ENCODE peak calls at places on chromosomes 5 and 9, in eight cellular contexts. K is naive thymus-derived CD4-positive, alpha-beta T cell; Q is mucosa of descending colon; C is neural progenitor cell; F is aorta; G is fibroblast of lung; T is right cardiac atrium; S is CD4-positive, alpha-beta memory T cell. W is an unnamed sample. For H3K4me1, the result is how much of the 10 kb centered on the place peaks cover.

GRCh38 chr5:115098041-115098702 is 71.5 kb downstream of the TRIM36 start:
- DNase-seq in K (no peak), Q (no peak), C (peak), F (no peak), G (peak), T (no peak), S (no peak), W (peak)

GRCh38 chr5:32692066-32692746 is 18.9 kb upstream of the NPR3 start:
- DNase-seq in K (no peak), Q (no peak), C (no peak), F (no peak), G (peak), T (no peak), S (no peak), W (no peak)

GRCh38 chr9:116323012-116323411 is 169.4 kb downstream of the PAPPA start:
- DNase-seq in K (no peak), Q (no peak), C (peak), F (no peak), G (no peak), T (peak), S (no peak), W (no peak)

GRCh38 chr5:145237843-145238242 is 597.3 kb downstream of the PRELID2 start:
- DNase-seq in K (no peak), Q (no peak), C (peak), F (no peak), G (peak), T (no peak), S (no peak), W (no peak)

GRCh38 chr5:102815084-102815483 is 60.0 kb downstream of the PAM start:
- DNase-seq in K (no peak), Q (no peak), C (no peak), F (no peak), G (no peak), T (no peak), S (no peak), W (no peak)

GRCh38 chr5:159965031-159965837 is 43.7 kb upstream of the TTC1 start:
- DNase-seq in K (no peak), Q (peak), C (peak), F (peak), G (peak), T (peak), S (no peak), W (no peak)

GRCh38 chr9:133822439-133823065 is 84.4 kb upstream of the SARDH start:
- DNase-seq in K (no peak), Q (no peak), C (no peak), F (no peak), G (no peak), T (no peak), S (no peak), W (no peak)

GRCh38 chr5:159262472-159262858 is 625 bp upstream of the UBLCP1 start:
- DNase-seq in K (no peak), Q (no peak), C (no peak), F (no peak), G (peak), T (no peak), S (peak), W (no peak)

GRCh38 chr9:14366071-14366470 is 52.1 kb upstream of the NFIB start:
- DNase-seq in K (no peak), Q (no peak), C (no peak), F (peak), G (peak), T (peak), S (no peak), W (no peak)

GRCh38 chr5:140827704-140828401 is at the start of gene PCDHA6:
- DNase-seq in K (no peak), Q (no peak), C (no peak), F (no peak), G (no peak), T (no peak), S (no peak), W (no peak)

GRCh38 chr9:109972026-109973005 is 192.3 kb downstream of the PALM2AKAP2 start:
- DNase-seq in K (no peak), Q (no peak), C (no peak), F (peak), G (no peak), T (no peak), S (no peak), W (peak)

GRCh38 chr5:369151-369939 is 47.8 kb downstream of the AHRR start:
- DNase-seq in K (no peak), Q (no peak), C (no peak), F (peak), G (peak), T (no peak), S (no peak), W (no peak)

GRCh38 chr5:107954254-107954653 is 283.5 kb upstream of the EFNA5 start:
- DNase-seq in K (no peak), Q (no peak), C (no peak), F (no peak), G (no peak), T (no peak), S (no peak), W (no peak)

GRCh38 chr5:157485811-157486739 is 26.1 kb downstream of the NIPAL4 start:
- DNase-seq in K (no peak), Q (peak), C (no peak), F (no peak), G (no peak), T (peak), S (no peak), W (no peak)

GRCh38 chr9:33025572-33026347 is 687 bp downstream of the DNAJA1 start:
- DNase-seq in K (peak), Q (peak), C (peak), F (peak), G (peak), T (peak), S (peak), W (peak)

GRCh38 chr5:60102961-60103683 is 209.6 kb upstream of the PDE4D start:
- DNase-seq in K (no peak), Q (no peak), C (no peak), F (no peak), G (peak), T (no peak), S (no peak), W (no peak)

GRCh38 chr9:136505406-136506403 is 22.9 kb upstream of the SEC16A start:
- DNase-seq in K (no peak), Q (no peak), C (no peak), F (no peak), G (no peak), T (no peak), S (no peak), W (no peak)

GRCh38 chr9:110655723-110656641 is 12.6 kb upstream of the MUSK start:
- DNase-seq in K (no peak), Q (no peak), C (no peak), F (peak), G (no peak), T (peak), S (no peak), W (no peak)

GRCh38 chr9:22169243-22169642 is 160.1 kb upstream of the CDKN2B start:
- DNase-seq in K (no peak), Q (no peak), C (no peak), F (no peak), G (peak), T (no peak), S (no peak), W (no peak)

GRCh38 chr9:135515083-135515511 is 6.1 kb upstream of the LCN1 start:
- DNase-seq in K (no peak), Q (no peak), C (no peak), F (no peak), G (no peak), T (no peak), S (no peak), W (no peak)

GRCh38 chr5:59069438-59070079 is 486.7 kb downstream of the RAB3C start:
- DNase-seq in K (no peak), Q (no peak), C (no peak), F (no peak), G (peak), T (peak), S (no peak), W (no peak)

GRCh38 chr5:116546033-116546742 is 28.4 kb downstream of the SEMA6A start:
- DNase-seq in K (no peak), Q (peak), C (no peak), F (no peak), G (no peak), T (no peak), S (no peak), W (no peak)

GRCh38 chr5:72556351-72557146 is 49.3 kb upstream of the ZNF366 start:
- DNase-seq in K (no peak), Q (peak), C (peak), F (peak), G (peak), T (peak), S (no peak), W (peak)

GRCh38 chr9:94610181-94610591 is 16.6 kb upstream of the FBP2 start:
- DNase-seq in K (no peak), Q (no peak), C (no peak), F (no peak), G (no peak), T (no peak), S (no peak), W (no peak)

GRCh38 chr9:94613003-94613402 is 19.4 kb upstream of the FBP2 start:
- DNase-seq in K (no peak), Q (no peak), C (no peak), F (no peak), G (no peak), T (no peak), S (no peak), W (no peak)

GRCh38 chr9:94607340-94607695 is 13.7 kb upstream of the FBP2 start:
- DNase-seq in K (no peak), Q (no peak), C (no peak), F (no peak), G (no peak), T (no peak), S (no peak), W (no peak)

GRCh38 chr9:94611638-94612068 is 18.0 kb upstream of the FBP2 start:
- DNase-seq in K (no peak), Q (no peak), C (no peak), F (no peak), G (no peak), T (no peak), S (no peak), W (no peak)

GRCh38 chr9:94612071-94612470 is 18.4 kb upstream of the FBP2 start:
- DNase-seq in K (no peak), Q (no peak), C (no peak), F (no peak), G (no peak), T (no peak), S (no peak), W (no peak)
- H3K4me1 ChIP-seq in K (under half), Q (under half), C (under half), F (under half), G (under half), T (under half), S (under half), W (under half)

GRCh38 chr5:134000696-134001453 is 3.9 kb downstream of the VDAC1 start:
- DNase-seq in K (no peak), Q (no peak), C (no peak), F (no peak), G (no peak), T (no peak), S (no peak), W (no peak)
- H3K4me1 ChIP-seq in K (under half), Q (under half), C (under half), F (under half), G (under half), T (under half), S (half or more), W (under half)

GRCh38 chr9:89439571-89439970 is 58.3 kb downstream of the SEMA4D start:
- DNase-seq in K (no peak), Q (peak), C (no peak), F (no peak), G (no peak), T (peak), S (no peak), W (no peak)

GRCh38 chr9:89437772-89438171 is 60.1 kb downstream of the SEMA4D start:
- DNase-seq in K (no peak), Q (no peak), C (no peak), F (no peak), G (no peak), T (peak), S (no peak), W (no peak)

GRCh38 chr9:89440046-89440445 is 57.9 kb downstream of the SEMA4D start:
- DNase-seq in K (no peak), Q (peak), C (no peak), F (no peak), G (no peak), T (peak), S (no peak), W (no peak)

GRCh38 chr9:89436963-89437625 is 60.8 kb downstream of the SEMA4D start:
- DNase-seq in K (peak), Q (peak), C (no peak), F (no peak), G (no peak), T (peak), S (peak), W (peak)

GRCh38 chr9:89438194-89438593 is 59.7 kb downstream of the SEMA4D start:
- DNase-seq in K (no peak), Q (peak), C (no peak), F (no peak), G (no peak), T (no peak), S (no peak), W (no peak)
- H3K4me1 ChIP-seq in K (half or more), Q (half or more), C (under half), F (under half), G (under half), T (under half), S (half or more), W (half or more)

GRCh38 chr5:76544268-76544926 is 78.8 kb downstream of the F2RL2 start:
- DNase-seq in K (peak), Q (peak), C (peak), F (no peak), G (peak), T (no peak), S (peak), W (peak)

GRCh38 chr5:76542887-76543690 is 80.1 kb downstream of the F2RL2 start:
- DNase-seq in K (peak), Q (no peak), C (no peak), F (peak), G (no peak), T (peak), S (peak), W (peak)

GRCh38 chr5:76547242-76547890 is 75.8 kb downstream of the F2RL2 start:
- DNase-seq in K (peak), Q (no peak), C (no peak), F (no peak), G (no peak), T (no peak), S (peak), W (peak)

GRCh38 chr5:76546497-76547102 is 76.6 kb downstream of the F2RL2 start:
- DNase-seq in K (no peak), Q (no peak), C (no peak), F (no peak), G (no peak), T (no peak), S (peak), W (peak)

DNA sequence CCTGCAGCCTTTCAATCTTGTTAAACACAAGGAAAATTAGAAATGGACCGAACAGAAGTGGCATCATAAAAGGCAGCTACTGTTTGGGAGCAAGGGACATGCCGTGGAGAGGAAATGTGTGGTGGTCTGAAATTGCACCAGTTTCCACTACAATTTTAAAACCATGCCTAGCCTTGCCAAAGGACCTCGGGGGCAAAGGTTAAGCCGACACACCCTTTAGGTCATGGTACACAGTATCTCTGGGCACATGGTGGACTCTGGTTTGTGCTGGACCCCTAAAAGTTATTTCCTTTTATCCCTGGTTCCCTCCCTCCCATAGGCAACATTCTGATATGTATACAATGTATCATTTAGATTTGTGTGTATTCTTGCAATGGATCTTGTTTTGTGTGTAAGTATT is 78.0 kb downstream of the F2RL2 start:
- DNase-seq in K (no peak), Q (no peak), C (no peak), F (no peak), G (no peak), T (no peak), S (no peak), W (no peak)
- H3K4me1 ChIP-seq in K (half or more), Q (under half), C (under half), F (under half), G (under half), T (under half), S (half or more), W (half or more)

W was measured in CD4-positive, CD25-positive, alpha-beta regulatory T cell.